ENCODE peak calls at places on chromosomes 2 and 18, in six cellular contexts. One of them, this sample, is unnamed. For H3K9me3, the result is how much of the 10 kb centered on the place peaks cover.

GRCh38 chr18:55422456-55423185 is 165.4 kb downstream of the TCF4 start:
- DNase-seq in ascending aorta: no peak
- DNase-seq in heart left ventricle: peak
- DNase-seq in psoas muscle: peak
- DNase-seq in mammary epithelial cell: no peak
- DNase-seq in pancreas: no peak
- DNase-seq in this sample: no peak

GRCh38 chr2:119758881-119759450 is 756 bp upstream of the PTPN4 start:
- DNase-seq in mammary epithelial cell: no peak
- DNase-seq in pancreas: no peak
- DNase-seq in psoas muscle: no peak
- DNase-seq in heart left ventricle: no peak
- DNase-seq in ascending aorta: no peak
- DNase-seq in this sample: no peak

GRCh38 chr2:217899231-217900009 is 103.4 kb downstream of the TNS1 start:
- DNase-seq in psoas muscle: peak
- DNase-seq in ascending aorta: no peak
- DNase-seq in mammary epithelial cell: peak
- DNase-seq in heart left ventricle: no peak
- DNase-seq in pancreas: peak
- DNase-seq in this sample: peak

GRCh38 chr2:145066795-145067194 is 546.9 kb upstream of the ZEB2 start:
- DNase-seq in pancreas: no peak
- DNase-seq in psoas muscle: peak
- DNase-seq in heart left ventricle: no peak
- DNase-seq in mammary epithelial cell: no peak
- DNase-seq in ascending aorta: no peak
- DNase-seq in this sample: no peak

GRCh38 chr2:104050632-104051242 is 803.2 kb upstream of the POU3F3 start:
- DNase-seq in heart left ventricle: no peak
- DNase-seq in psoas muscle: no peak
- DNase-seq in pancreas: no peak
- DNase-seq in mammary epithelial cell: no peak
- DNase-seq in ascending aorta: no peak
- DNase-seq in this sample: no peak

GRCh38 chr2:56801770-56802169 is 618.0 kb downstream of the CCDC85A start:
- DNase-seq in pancreas: no peak
- DNase-seq in heart left ventricle: no peak
- DNase-seq in psoas muscle: no peak
- DNase-seq in mammary epithelial cell: peak
- DNase-seq in ascending aorta: no peak
- DNase-seq in this sample: no peak

GRCh38 chr2:27723372-27724144 is 48.0 kb upstream of the MRPL33 start:
- DNase-seq in mammary epithelial cell: peak
- DNase-seq in heart left ventricle: peak
- DNase-seq in psoas muscle: peak
- DNase-seq in pancreas: peak
- DNase-seq in ascending aorta: no peak
- DNase-seq in this sample: peak

GRCh38 chr2:218430721-218431120 is 11.8 kb downstream of the VIL1 start:
- DNase-seq in ascending aorta: no peak
- DNase-seq in mammary epithelial cell: no peak
- DNase-seq in psoas muscle: no peak
- DNase-seq in pancreas: no peak
- DNase-seq in heart left ventricle: no peak
- DNase-seq in this sample: no peak

GRCh38 chr18:45423664-45424063 is 191.6 kb upstream of the SLC14A2 start:
- DNase-seq in pancreas: no peak
- DNase-seq in heart left ventricle: no peak
- DNase-seq in ascending aorta: no peak
- DNase-seq in psoas muscle: no peak
- DNase-seq in mammary epithelial cell: no peak
- DNase-seq in this sample: no peak

GRCh38 chr2:12096425-12096824 is 350.0 kb downstream of the LPIN1 start:
- DNase-seq in heart left ventricle: no peak
- DNase-seq in pancreas: no peak
- DNase-seq in psoas muscle: no peak
- DNase-seq in ascending aorta: no peak
- DNase-seq in mammary epithelial cell: no peak
- DNase-seq in this sample: no peak

GRCh38 chr2:219565130-219566080 is 5.9 kb downstream of the OBSL1 start:
- DNase-seq in pancreas: no peak
- DNase-seq in heart left ventricle: no peak
- DNase-seq in mammary epithelial cell: no peak
- DNase-seq in psoas muscle: no peak
- DNase-seq in ascending aorta: no peak
- DNase-seq in this sample: no peak

GRCh38 chr18:32213693-32214092 is 23.9 kb downstream of the MEP1B start:
- DNase-seq in pancreas: no peak
- DNase-seq in heart left ventricle: no peak
- DNase-seq in psoas muscle: no peak
- DNase-seq in ascending aorta: no peak
- DNase-seq in mammary epithelial cell: no peak
- DNase-seq in this sample: no peak

GRCh38 chr2:166609183-166609959 is 115.3 kb upstream of the SCN7A start:
- DNase-seq in mammary epithelial cell: no peak
- DNase-seq in psoas muscle: no peak
- DNase-seq in pancreas: no peak
- DNase-seq in heart left ventricle: no peak
- DNase-seq in ascending aorta: no peak
- DNase-seq in this sample: no peak

GRCh38 chr2:21715865-21716264 is 592.1 kb downstream of the TDRD15 start:
- DNase-seq in ascending aorta: no peak
- DNase-seq in mammary epithelial cell: no peak
- DNase-seq in pancreas: no peak
- DNase-seq in psoas muscle: no peak
- DNase-seq in heart left ventricle: no peak
- DNase-seq in this sample: no peak

GRCh38 chr2:60505861-60506260 is 47.6 kb downstream of the BCL11A start:
- DNase-seq in mammary epithelial cell: peak
- DNase-seq in heart left ventricle: no peak
- DNase-seq in psoas muscle: no peak
- DNase-seq in ascending aorta: no peak
- DNase-seq in pancreas: no peak
- DNase-seq in this sample: no peak

GRCh38 chr2:61950571-61951315 is 45.3 kb downstream of the COMMD1 start:
- DNase-seq in psoas muscle: no peak
- DNase-seq in mammary epithelial cell: peak
- DNase-seq in ascending aorta: no peak
- DNase-seq in heart left ventricle: no peak
- DNase-seq in pancreas: no peak
- DNase-seq in this sample: no peak

GRCh38 chr2:168401048-168401556 is 55.0 kb upstream of the CERS6 start:
- DNase-seq in heart left ventricle: no peak
- DNase-seq in ascending aorta: no peak
- DNase-seq in mammary epithelial cell: no peak
- DNase-seq in psoas muscle: no peak
- DNase-seq in pancreas: no peak
- DNase-seq in this sample: no peak

GRCh38 chr2:72153924-72154323 is 6.3 kb upstream of the CYP26B1 start:
- DNase-seq in ascending aorta: no peak
- DNase-seq in heart left ventricle: no peak
- DNase-seq in mammary epithelial cell: no peak
- DNase-seq in pancreas: no peak
- DNase-seq in psoas muscle: no peak
- DNase-seq in this sample: no peak

GRCh38 chr2:230225486-230225885 is at the start of gene SP140:
- DNase-seq in heart left ventricle: peak
- DNase-seq in pancreas: peak
- DNase-seq in mammary epithelial cell: no peak
- DNase-seq in ascending aorta: peak
- DNase-seq in psoas muscle: no peak
- DNase-seq in this sample: no peak

GRCh38 chr18:71529708-71530303 is 1014.3 kb downstream of the CBLN2 start:
- DNase-seq in heart left ventricle: no peak
- DNase-seq in mammary epithelial cell: no peak
- DNase-seq in pancreas: no peak
- DNase-seq in ascending aorta: no peak
- DNase-seq in psoas muscle: no peak
- DNase-seq in this sample: no peak

GRCh38 chr2:240236217-240237111 is 96.0 kb upstream of the OTOS start:
- DNase-seq in ascending aorta: no peak
- DNase-seq in heart left ventricle: peak
- DNase-seq in mammary epithelial cell: no peak
- DNase-seq in pancreas: peak
- DNase-seq in psoas muscle: peak
- DNase-seq in this sample: no peak

GRCh38 chr2:80075719-80076118 is 228.8 kb downstream of the LRRTM1 start:
- DNase-seq in psoas muscle: no peak
- DNase-seq in pancreas: no peak
- DNase-seq in ascending aorta: no peak
- DNase-seq in mammary epithelial cell: no peak
- DNase-seq in heart left ventricle: no peak
- DNase-seq in this sample: no peak

GRCh38 chr2:183038341-183039300 is at the start of gene NCKAP1:
- DNase-seq in psoas muscle: peak
- DNase-seq in mammary epithelial cell: peak
- DNase-seq in heart left ventricle: peak
- DNase-seq in pancreas: peak
- DNase-seq in ascending aorta: peak
- DNase-seq in this sample: peak

GRCh38 chr2:238848941-238849853 is 1.3 kb downstream of the TWIST2 start:
- DNase-seq in heart left ventricle: no peak
- DNase-seq in psoas muscle: no peak
- DNase-seq in ascending aorta: no peak
- DNase-seq in pancreas: no peak
- DNase-seq in mammary epithelial cell: peak
- DNase-seq in this sample: no peak

GRCh38 chr2:32504877-32505478 is 122.9 kb upstream of the TTC27 start:
- DNase-seq in psoas muscle: no peak
- DNase-seq in ascending aorta: no peak
- DNase-seq in mammary epithelial cell: no peak
- DNase-seq in pancreas: no peak
- DNase-seq in heart left ventricle: no peak
- DNase-seq in this sample: no peak

GRCh38 chr2:143954208-143954607 is 565.7 kb downstream of the ZEB2 start:
- DNase-seq in ascending aorta: no peak
- DNase-seq in psoas muscle: no peak
- DNase-seq in pancreas: no peak
- DNase-seq in heart left ventricle: no peak
- DNase-seq in mammary epithelial cell: no peak
- DNase-seq in this sample: no peak

GRCh38 chr18:56726906-56727305 is 75.7 kb downstream of the WDR7 start:
- DNase-seq in heart left ventricle: no peak
- DNase-seq in ascending aorta: no peak
- DNase-seq in pancreas: no peak
- DNase-seq in psoas muscle: no peak
- DNase-seq in mammary epithelial cell: no peak
- DNase-seq in this sample: no peak

GRCh38 chr2:210558708-210559107 is 2.3 kb downstream of the CPS1 start:
- DNase-seq in ascending aorta: no peak
- DNase-seq in heart left ventricle: no peak
- DNase-seq in psoas muscle: no peak
- DNase-seq in pancreas: no peak
- DNase-seq in mammary epithelial cell: peak
- DNase-seq in this sample: no peak

GRCh38 chr2:37364351-37364750 is 19.9 kb downstream of the QPCT start:
- DNase-seq in heart left ventricle: no peak
- DNase-seq in mammary epithelial cell: no peak
- DNase-seq in psoas muscle: no peak
- DNase-seq in pancreas: no peak
- DNase-seq in ascending aorta: no peak
- DNase-seq in this sample: no peak

GRCh38 chr2:176106636-176107539 is at the start of gene HOXD11:
- DNase-seq in mammary epithelial cell: peak
- DNase-seq in ascending aorta: no peak
- DNase-seq in heart left ventricle: no peak
- DNase-seq in pancreas: no peak
- DNase-seq in psoas muscle: no peak
- DNase-seq in this sample: peak
- H3K4me3 ChIP-seq in mammary epithelial cell: peak
- H3K4me3 ChIP-seq in ascending aorta: peak
- H3K4me3 ChIP-seq in heart left ventricle: peak
- H3K4me3 ChIP-seq in pancreas: no peak
- H3K4me3 ChIP-seq in psoas muscle: peak
- H3K4me3 ChIP-seq in this sample: peak

GRCh38 chr2:2850891-2851290 is 519.8 kb upstream of the MYT1L start:
- DNase-seq in psoas muscle: no peak
- DNase-seq in heart left ventricle: no peak
- DNase-seq in pancreas: no peak
- DNase-seq in ascending aorta: no peak
- DNase-seq in mammary epithelial cell: no peak
- DNase-seq in this sample: no peak
- H3K9me3 ChIP-seq in psoas muscle: under half
- H3K9me3 ChIP-seq in heart left ventricle: under half
- H3K9me3 ChIP-seq in pancreas: under half
- H3K9me3 ChIP-seq in ascending aorta: under half
- H3K9me3 ChIP-seq in mammary epithelial cell: under half
- H3K9me3 ChIP-seq in this sample: under half

GRCh38 chr18:67484458-67484857 is 32.1 kb downstream of the DSEL start:
- DNase-seq in pancreas: no peak
- DNase-seq in heart left ventricle: no peak
- DNase-seq in mammary epithelial cell: no peak
- DNase-seq in ascending aorta: no peak
- DNase-seq in psoas muscle: no peak
- DNase-seq in this sample: no peak
- H3K4me3 ChIP-seq in pancreas: no peak
- H3K4me3 ChIP-seq in heart left ventricle: no peak
- H3K4me3 ChIP-seq in mammary epithelial cell: no peak
- H3K4me3 ChIP-seq in ascending aorta: no peak
- H3K4me3 ChIP-seq in psoas muscle: no peak
- H3K4me3 ChIP-seq in this sample: no peak

GRCh38 chr18:58646334-58646862 is 17.5 kb upstream of the ALPK2 start:
- DNase-seq in pancreas: no peak
- DNase-seq in mammary epithelial cell: no peak
- DNase-seq in heart left ventricle: no peak
- DNase-seq in psoas muscle: no peak
- DNase-seq in ascending aorta: no peak
- DNase-seq in this sample: no peak
- H3K9me3 ChIP-seq in pancreas: under half
- H3K9me3 ChIP-seq in mammary epithelial cell: under half
- H3K9me3 ChIP-seq in heart left ventricle: under half
- H3K9me3 ChIP-seq in psoas muscle: under half
- H3K9me3 ChIP-seq in ascending aorta: under half
- H3K9me3 ChIP-seq in this sample: under half

DNA sequence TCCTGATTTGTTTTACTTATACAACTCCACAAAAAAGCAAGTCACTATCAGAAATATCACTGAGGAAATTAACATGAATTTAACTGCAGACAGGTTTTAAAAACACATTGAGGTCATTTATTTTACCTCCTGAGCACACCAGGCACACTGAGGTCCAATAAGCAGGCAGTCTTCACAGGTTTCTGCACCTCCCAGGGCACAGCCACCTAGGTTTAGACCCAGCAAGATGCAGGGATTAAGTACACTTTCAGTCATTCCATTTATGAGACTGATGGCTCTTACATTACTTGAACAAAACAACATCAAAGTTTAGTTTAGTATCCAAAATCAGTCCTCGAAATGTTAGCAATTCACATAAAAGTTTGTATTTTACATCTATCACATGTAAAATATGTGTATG is 1.0 kb downstream of the ITGB6 start:
- DNase-seq in pancreas: no peak
- DNase-seq in heart left ventricle: no peak
- DNase-seq in mammary epithelial cell: no peak
- DNase-seq in psoas muscle: no peak
- DNase-seq in ascending aorta: no peak
- DNase-seq in this sample: no peak
- H3K4me3 ChIP-seq in pancreas: no peak
- H3K4me3 ChIP-seq in heart left ventricle: no peak
- H3K4me3 ChIP-seq in mammary epithelial cell: peak
- H3K4me3 ChIP-seq in psoas muscle: no peak
- H3K4me3 ChIP-seq in ascending aorta: no peak
- H3K4me3 ChIP-seq in this sample: peak

This sample was measured in breast epithelium.